ENCODE peak calls at places on chromosome 16, in five cellular contexts. V, R, M, C and Y are unnamed samples.

GRCh38 chr16:25256821-25257503 is 683 bp downstream of the ZKSCAN2 start:
- DNase-seq in V (peak; percentile 22), R (peak; percentile 30), M (peak; percentile 15), C (no peak), Y (peak; percentile 40)

GRCh38 chr16:57407521-57408353 is 3.2 kb downstream of the CCL17 start:
- DNase-seq in V (no peak), R (no peak), M (no peak), C (no peak), Y (no peak)

GRCh38 chr16:72241930-72242329 is 70.0 kb upstream of the PMFBP1 start:
- DNase-seq in V (peak; percentile 60), R (peak; percentile 16), M (peak; percentile 55), C (no peak), Y (peak; percentile 52)

GRCh38 chr16:58814348-58814801 is 80.3 kb upstream of the GOT2 start:
- DNase-seq in V (peak; percentile 58), R (peak; percentile 72), M (peak; percentile 30), C (peak; percentile 65), Y (peak; percentile 16)

GRCh38 chr16:55488306-55488705 is 9.3 kb downstream of the MMP2 start:
- DNase-seq in V (no peak), R (no peak), M (no peak), C (no peak), Y (no peak)

GRCh38 chr16:13231365-13231764 is 330.0 kb downstream of the SHISA9 start:
- DNase-seq in V (no peak), R (no peak), M (no peak), C (no peak), Y (no peak)

GRCh38 chr16:72805486-72805885 is 242.4 kb downstream of the ZFHX3 start:
- DNase-seq in V (no peak), R (no peak), M (no peak), C (no peak), Y (no peak)

GRCh38 chr16:72468582-72468981 is 296.6 kb upstream of the PMFBP1 start:
- DNase-seq in V (no peak), R (peak; percentile 4), M (peak; percentile 14), C (no peak), Y (peak; percentile 68)

GRCh38 chr16:73000020-73000906 is 47.7 kb downstream of the ZFHX3 start:
- DNase-seq in V (no peak), R (no peak), M (no peak), C (no peak), Y (peak; percentile 91)

GRCh38 chr16:67415872-67416793 is at the start of gene ZDHHC1:
- DNase-seq in V (peak; percentile 78), R (peak; percentile 55), M (peak; percentile 61), C (peak; percentile 94), Y (no peak)

GRCh38 chr16:82298472-82298871 is 128.4 kb upstream of the MPHOSPH6 start:
- DNase-seq in V (no peak), R (no peak), M (no peak), C (no peak), Y (no peak)

GRCh38 chr16:29198731-29199521 is 207.6 kb downstream of the NPIPB11 start:
- DNase-seq in V (no peak), R (no peak), M (no peak), C (peak; percentile 39), Y (no peak)

GRCh38 chr16:55283776-55284717 is 40.0 kb upstream of the IRX6 start:
- DNase-seq in V (no peak), R (no peak), M (no peak), C (no peak), Y (no peak)

GRCh38 chr16:17273142-17273561 is 197.6 kb downstream of the XYLT1 start:
- DNase-seq in V (peak; percentile 48), R (no peak), M (peak; percentile 94), C (no peak), Y (peak; percentile 35)

GRCh38 chr16:89001117-89002027 is 24.4 kb upstream of the CBFA2T3 start:
- DNase-seq in V (no peak), R (no peak), M (no peak), C (peak; percentile 74), Y (no peak)

GRCh38 chr16:21228473-21228872 is 5.0 kb upstream of the ANKS4B start:
- DNase-seq in V (no peak), R (no peak), M (no peak), C (peak; percentile 13), Y (no peak)

GRCh38 chr16:610513-611381 is 20.0 kb upstream of the WFIKKN1 start:
- DNase-seq in V (no peak), R (no peak), M (no peak), C (peak; percentile 91), Y (peak; percentile 73)

GRCh38 chr16:74281285-74281684 is 15.3 kb upstream of the PSMD7 start:
- DNase-seq in V (no peak), R (no peak), M (no peak), C (no peak), Y (no peak)

GRCh38 chr16:20884240-20884556 is 16.0 kb downstream of the DCUN1D3 start:
- DNase-seq in V (no peak), R (no peak), M (peak; percentile 88), C (no peak), Y (peak; percentile 56)

GRCh38 chr16:68187505-68187904 is 48.4 kb downstream of the ESRP2 start:
- DNase-seq in V (no peak), R (no peak), M (no peak), C (no peak), Y (no peak)

GRCh38 chr16:83015871-83016270 is 389.1 kb downstream of the CDH13 start:
- DNase-seq in V (no peak), R (no peak), M (no peak), C (no peak), Y (no peak)

GRCh38 chr16:12679660-12680272 is 123.9 kb downstream of the CPPED1 start:
- DNase-seq in V (no peak), R (no peak), M (peak; percentile 24), C (no peak), Y (no peak)

GRCh38 chr16:12228607-12229499 is 252.3 kb downstream of the SNX29 start:
- DNase-seq in V (peak; percentile 70), R (peak; percentile 69), M (peak; percentile 71), C (peak; percentile 80), Y (peak; percentile 70)

GRCh38 chr16:3986235-3986544 is 105.7 kb upstream of the CREBBP start:
- DNase-seq in V (no peak), R (no peak), M (no peak), C (no peak), Y (no peak)

GRCh38 chr16:72094266-72094610 is 591 bp downstream of the DHX38 start:
- DNase-seq in V (no peak), R (peak; percentile 27), M (no peak), C (no peak), Y (no peak)

GRCh38 chr16:19967561-19967960 is 82.9 kb upstream of the GPRC5B start:
- DNase-seq in V (no peak), R (no peak), M (no peak), C (no peak), Y (no peak)

GRCh38 chr16:66167564-66168291 is 198.8 kb upstream of the CDH5 start:
- DNase-seq in V (no peak), R (no peak), M (peak; percentile 46), C (no peak), Y (no peak)

GRCh38 chr16:75108792-75109731 is 7.5 kb downstream of the LDHD start:
- DNase-seq in V (peak; percentile 69), R (no peak), M (peak; percentile 96), C (no peak), Y (no peak)

GRCh38 chr16:89827383-89828198 is 684 bp upstream of the SPIRE2 start:
- DNase-seq in V (peak; percentile 85), R (peak; percentile 42), M (peak; percentile 62), C (peak; percentile 84), Y (peak; percentile 79)

GRCh38 chr16:46862555-46863447 is 21.4 kb upstream of the GPT2 start:
- DNase-seq in V (no peak), R (no peak), M (peak; percentile 37), C (no peak), Y (no peak)
- TF ChIP-seq RFX5 in V (no peak), R (no peak), M (no peak), C (no peak), Y (no peak)

GRCh38 chr16:76856112-76856511 is 334.9 kb upstream of the MON1B start:
- DNase-seq in V (no peak), R (no peak), M (no peak), C (no peak), Y (no peak)
- TF ChIP-seq RFX5 in V (no peak), R (no peak), M (no peak), C (no peak), Y (no peak)

GRCh38 chr16:2458887-2459646 is 842 bp upstream of the TEDC2 start:
- DNase-seq in V (no peak), R (peak; percentile 36), M (no peak), C (peak; percentile 57), Y (no peak)

GRCh38 chr16:2455081-2455845 is 4.6 kb upstream of the TEDC2 start:
- DNase-seq in V (no peak), R (no peak), M (no peak), C (no peak), Y (no peak)

GRCh38 chr16:2457267-2457666 is 2.6 kb upstream of the TEDC2 start:
- DNase-seq in V (no peak), R (no peak), M (no peak), C (no peak), Y (no peak)

GRCh38 chr16:2457946-2458345 is 2.0 kb upstream of the TEDC2 start:
- DNase-seq in V (no peak), R (no peak), M (no peak), C (no peak), Y (no peak)

DNA sequence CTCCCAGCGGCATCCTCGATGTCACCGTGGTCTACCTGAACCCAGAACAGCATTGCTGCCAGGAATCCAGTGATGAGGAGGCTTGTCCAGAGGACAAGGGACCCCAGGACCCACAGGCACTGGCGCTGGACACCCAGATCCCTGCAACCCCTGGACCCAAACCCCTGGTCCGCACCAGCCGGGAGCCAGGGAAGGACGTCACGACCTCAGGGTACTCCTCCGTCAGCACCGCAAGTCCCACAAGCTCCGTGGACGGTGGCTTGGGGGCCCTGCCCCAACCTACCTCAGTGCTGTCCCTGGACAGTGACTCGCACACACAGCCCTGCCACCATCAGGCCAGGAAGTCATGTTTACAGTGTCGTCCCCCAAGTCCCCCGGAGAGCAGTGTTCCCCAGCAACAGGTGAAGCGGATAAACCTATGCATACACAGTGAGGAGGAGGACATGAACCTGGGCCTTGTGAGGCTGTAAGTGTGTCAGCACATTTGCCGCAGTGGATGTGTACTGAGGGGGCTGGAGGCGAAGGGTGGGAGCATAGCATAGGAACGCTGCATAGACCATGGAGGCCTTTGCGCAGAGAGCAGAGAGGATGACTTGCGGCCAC is 3.3 kb upstream of the TEDC2 start:
- DNase-seq in V (no peak), R (no peak), M (no peak), C (no peak), Y (no peak)
- TF ChIP-seq RFX5 in V (no peak), R (no peak), M (no peak), C (no peak), Y (no peak)

DNA sequence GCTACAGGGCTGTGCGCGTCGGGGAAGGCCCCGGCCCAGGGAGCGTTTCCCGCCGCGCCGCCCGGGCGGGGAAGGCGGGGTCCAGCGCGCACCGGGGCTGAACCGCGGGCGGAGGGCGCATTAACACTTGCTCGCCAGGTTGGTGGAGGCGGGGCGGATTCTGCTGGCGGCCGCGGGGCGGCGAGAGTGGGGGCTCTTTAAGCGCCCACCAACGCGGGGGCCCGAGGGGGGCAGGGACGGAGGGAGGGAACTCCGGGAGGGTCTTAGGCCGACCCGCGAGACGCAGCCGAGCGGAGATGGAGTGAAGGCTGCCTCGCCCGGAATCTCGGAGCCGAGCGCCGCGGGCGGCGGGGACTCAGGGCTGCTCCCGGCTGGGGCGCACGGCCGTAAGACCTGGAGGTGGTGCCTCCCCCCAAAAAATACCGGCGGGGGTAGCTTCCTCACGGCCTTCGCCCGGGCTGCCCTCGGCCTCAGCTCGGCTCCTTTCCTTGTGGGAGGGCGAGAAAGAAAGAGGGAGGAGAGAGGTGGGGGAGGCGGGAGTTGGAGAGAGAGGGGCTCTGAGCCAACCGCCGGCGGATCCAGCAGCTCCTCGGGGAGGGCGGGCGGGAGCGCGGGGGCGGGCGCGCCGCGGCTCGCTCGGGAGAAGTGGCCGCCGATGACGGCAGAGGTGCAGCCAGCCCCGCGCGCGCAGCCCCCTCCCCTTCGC is 415 bp upstream of the FOXF1 start:
- DNase-seq in V (no peak), R (no peak), M (peak; percentile 96), C (peak; percentile 82), Y (no peak)
- TF ChIP-seq RFX5 in V (no peak), R (no peak), M (no peak), C (no peak), Y (no peak)